ENCODE peak calls at places on chromosomes 12 and 14, in four cellular contexts. N is cardiac muscle cell, F is GM20000, S is A549. W is an unnamed sample.

GRCh38 chr12:93108958-93109357 is 179.9 kb upstream of the EEA1 start:
- DNase-seq in N (no peak), F (no peak), S (no peak), W (no peak)

GRCh38 chr12:80781313-80781712 is 64.6 kb downstream of the MYF5 start:
- DNase-seq in N (no peak), F (no peak), S (no peak), W (no peak)

GRCh38 chr14:24192933-24193332 is 2.3 kb downstream of the TM9SF1 start:
- DNase-seq in N (no peak), F (no peak), S (no peak), W (no peak)

GRCh38 chr14:51828017-51828797 is 32.2 kb upstream of the GNG2 start:
- DNase-seq in N (no peak), F (peak; percentile 32), S (peak; percentile 31), W (no peak)

GRCh38 chr14:36238666-36239363 is 62.3 kb upstream of the PTCSC3 start:
- DNase-seq in N (no peak), F (no peak), S (no peak), W (peak; percentile 51)

GRCh38 chr12:78194448-78194847 is 363.8 kb downstream of the NAV3 start:
- DNase-seq in N (no peak), F (no peak), S (no peak), W (peak; percentile 69)

GRCh38 chr14:77562681-77563080 is 53.8 kb downstream of the SPTLC2 start:
- DNase-seq in N (no peak), F (no peak), S (no peak), W (no peak)

GRCh38 chr12:98373019-98373554 is 142.3 kb upstream of the TMPO start:
- DNase-seq in N (peak; percentile 57), F (peak; percentile 29), S (peak; percentile 61), W (peak; percentile 39)

GRCh38 chr14:54189358-54190354 is 207.2 kb upstream of the CDKN3 start:
- DNase-seq in N (no peak), F (no peak), S (peak; percentile 55), W (peak; percentile 77)

GRCh38 chr14:49946320-49947141 is 53.6 kb downstream of the ARF6 start:
- DNase-seq in N (no peak), F (no peak), S (peak; percentile 76), W (peak; percentile 79)

GRCh38 chr12:120820885-120821510 is 83.2 kb downstream of the SPPL3 start:
- DNase-seq in N (no peak), F (no peak), S (no peak), W (no peak)

GRCh38 chr14:105399441-105399775 is 1.1 kb downstream of the TEX22 start:
- DNase-seq in N (no peak), F (no peak), S (no peak), W (no peak)

GRCh38 chr14:75022655-75023054 is 19.9 kb downstream of the EIF2B2 start:
- DNase-seq in N (peak; percentile 37), F (no peak), S (peak; percentile 59), W (no peak)

GRCh38 chr14:96917442-96917963 is 120.3 kb downstream of the VRK1 start:
- DNase-seq in N (no peak), F (no peak), S (no peak), W (no peak)

GRCh38 chr12:9750276-9751203 is 10.2 kb downstream of the CD69 start:
- DNase-seq in N (peak; percentile 79), F (peak; percentile 56), S (peak; percentile 77), W (peak; percentile 30)

GRCh38 chr14:99461411-99461810 is 19.2 kb downstream of the SETD3 start:
- DNase-seq in N (no peak), F (no peak), S (no peak), W (no peak)

GRCh38 chr14:105528859-105529505 is 2.6 kb downstream of the TMEM121 start:
- DNase-seq in N (no peak), F (peak; percentile 63), S (no peak), W (no peak)

GRCh38 chr12:18750087-18750486 is 12.2 kb downstream of the CAPZA3 start:
- DNase-seq in N (peak; percentile 74), F (no peak), S (no peak), W (no peak)

GRCh38 chr12:87661770-87662402 is 367.3 kb downstream of the C12orf50 start:
- DNase-seq in N (no peak), F (no peak), S (peak; percentile 22), W (no peak)

GRCh38 chr12:127685476-127686234 is 581.3 kb upstream of the TMEM132C start:
- DNase-seq in N (no peak), F (no peak), S (no peak), W (no peak)

GRCh38 chr12:16972923-16973770 is 367.2 kb upstream of the LMO3 start:
- DNase-seq in N (no peak), F (no peak), S (no peak), W (no peak)

GRCh38 chr14:104677506-104678332 is 11.7 kb upstream of the INF2 start:
- DNase-seq in N (peak; percentile 55), F (peak; percentile 86), S (peak; percentile 85), W (no peak)

GRCh38 chr14:79298373-79298772 is 912.9 kb downstream of the DIO2 start:
- DNase-seq in N (no peak), F (no peak), S (no peak), W (no peak)

DNA sequence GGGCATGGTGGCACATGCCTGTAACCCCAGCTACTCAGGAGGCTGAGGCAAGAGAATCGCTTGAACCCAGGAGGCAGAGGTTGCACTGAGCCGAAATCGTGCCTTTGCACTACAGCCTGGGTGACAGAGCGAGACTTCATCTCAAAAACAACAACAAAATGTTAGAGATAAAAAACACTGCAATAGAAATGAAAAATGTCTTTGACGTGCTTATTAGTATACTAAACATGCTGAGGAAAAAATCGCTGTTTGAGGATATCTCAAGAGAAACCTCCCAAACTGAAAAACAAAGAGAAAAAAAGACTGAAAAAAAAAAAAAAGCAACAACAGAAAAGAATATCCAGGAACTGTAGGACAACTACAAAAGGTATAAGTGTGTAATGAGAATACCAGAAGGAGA is 15.2 kb upstream of the APOLD1 start:
- DNase-seq in N (no peak), F (no peak), S (no peak), W (no peak)
- TF ChIP-seq CTCF in N (no peak), F (no peak), S (no peak), W (no peak)

GRCh38 chr12:119020377-119021360 is 39.3 kb downstream of the SRRM4 start:
- DNase-seq in N (peak; percentile 81), F (peak; percentile 7), S (peak; percentile 48), W (no peak)
- TF ChIP-seq CTCF in N (no peak), F (peak; percentile 19), S (peak; percentile 27), W (peak; percentile 37)

GRCh38 chr14:72948481-72949138 is 22.3 kb downstream of the DCAF4 start:
- DNase-seq in N (peak; percentile 78), F (peak; percentile 72), S (peak; percentile 58), W (no peak)
- TF ChIP-seq CTCF in N (peak; percentile 89), F (peak; percentile 92), S (peak; percentile 86), W (peak; percentile 89)

GRCh38 chr14:31300296-31300695 is 92.7 kb upstream of the HECTD1 start:
- DNase-seq in N (no peak), F (no peak), S (peak; percentile 21), W (no peak)
- TF ChIP-seq CTCF in N (peak; percentile 14), F (no peak), S (peak; percentile 8), W (no peak)

GRCh38 chr14:65959563-65960024 is 526.6 kb upstream of the CCDC196 start:
- DNase-seq in N (no peak), F (no peak), S (no peak), W (no peak)
- TF ChIP-seq CTCF in N (no peak), F (no peak), S (peak; percentile 18), W (no peak)

GRCh38 chr12:47084172-47084571 is 4.4 kb upstream of the AMIGO2 start:
- DNase-seq in N (no peak), F (no peak), S (no peak), W (no peak)
- TF ChIP-seq CTCF in N (no peak), F (no peak), S (no peak), W (no peak)

GRCh38 chr14:93977171-93977570 is 801 bp upstream of the ASB2 start:
- DNase-seq in N (no peak), F (no peak), S (no peak), W (no peak)

GRCh38 chr14:93974299-93974698 is 2.1 kb downstream of the ASB2 start:
- DNase-seq in N (no peak), F (no peak), S (no peak), W (no peak)

GRCh38 chr14:93976477-93977057 is at the start of gene ASB2:
- DNase-seq in N (peak; percentile 74), F (no peak), S (no peak), W (no peak)

GRCh38 chr14:93974833-93975232 is 1.5 kb downstream of the ASB2 start:
- DNase-seq in N (no peak), F (no peak), S (no peak), W (no peak)

GRCh38 chr14:93975791-93976476 is 436 bp downstream of the ASB2 start:
- DNase-seq in N (no peak), F (peak; percentile 70), S (no peak), W (no peak)
- TF ChIP-seq CTCF in N (no peak), F (no peak), S (no peak), W (no peak)

GRCh38 chr12:53452159-53453077 is 516 bp downstream of the PCBP2 start:
- DNase-seq in N (peak; percentile 91), F (peak; percentile 88), S (peak; percentile 95), W (no peak)
- TF ChIP-seq CTCF in N (peak; percentile 24), F (no peak), S (peak; percentile 71), W (peak; percentile 10)

GRCh38 chr12:57992001-57992400 is 50.6 kb downstream of the ATP23 start:
- DNase-seq in N (no peak), F (no peak), S (no peak), W (no peak)

GRCh38 chr12:57989837-57990236 is 48.5 kb downstream of the ATP23 start:
- DNase-seq in N (no peak), F (no peak), S (no peak), W (no peak)

GRCh38 chr12:57990241-57990883 is 49.0 kb downstream of the ATP23 start:
- DNase-seq in N (no peak), F (no peak), S (no peak), W (no peak)

GRCh38 chr12:57993834-57994233 is 52.5 kb downstream of the ATP23 start:
- DNase-seq in N (no peak), F (no peak), S (no peak), W (no peak)

DNA sequence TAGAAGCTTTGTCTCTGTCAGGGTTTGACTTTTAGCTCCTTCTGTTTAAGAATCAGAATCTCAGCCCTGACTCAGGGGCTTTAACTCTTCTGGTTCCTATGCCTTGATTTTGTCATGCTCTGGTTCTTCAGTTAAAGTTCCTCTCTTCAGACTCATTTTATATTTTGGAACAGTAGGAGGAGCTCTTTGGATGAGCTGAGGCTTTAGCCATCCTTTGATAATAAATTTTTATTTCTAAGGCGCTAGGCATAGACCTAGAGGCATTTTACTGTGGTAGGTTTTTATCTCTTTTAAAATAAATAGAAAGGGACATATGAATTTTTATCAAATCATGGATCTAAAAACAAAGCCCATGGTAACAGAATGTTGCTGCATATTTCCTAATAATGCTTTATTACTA is 51.7 kb downstream of the ATP23 start:
- DNase-seq in N (no peak), F (no peak), S (no peak), W (peak; percentile 10)
- TF ChIP-seq CTCF in N (peak; percentile 27), F (no peak), S (peak; percentile 46), W (peak; percentile 38)

W was measured in HFF-Myc.